ENCODE peak calls at places on chromosomes 3 and 15, in six cellular contexts. One of them, this sample, is unnamed.

GRCh38 chr3:129536806-129537205 is 6.2 kb upstream of the H1-8 start:
- DNase-seq in AG10803: no peak
- DNase-seq in ovary: no peak
- DNase-seq in gastrocnemius medialis: no peak
- DNase-seq in MM.1S: no peak
- DNase-seq in fibroblast of lung: no peak
- DNase-seq in this sample: no peak

GRCh38 chr15:25805006-25805405 is 58.1 kb downstream of the ATP10A start:
- DNase-seq in AG10803: peak
- DNase-seq in ovary: no peak
- DNase-seq in gastrocnemius medialis: no peak
- DNase-seq in MM.1S: no peak
- DNase-seq in fibroblast of lung: no peak
- DNase-seq in this sample: no peak

GRCh38 chr15:66848116-66848515 is 146.1 kb downstream of the SMAD6 start:
- DNase-seq in AG10803: no peak
- DNase-seq in ovary: no peak
- DNase-seq in gastrocnemius medialis: no peak
- DNase-seq in MM.1S: no peak
- DNase-seq in fibroblast of lung: no peak
- DNase-seq in this sample: no peak

GRCh38 chr3:19148768-19149091 is 420 bp downstream of the KCNH8 start:
- DNase-seq in AG10803: no peak
- DNase-seq in ovary: no peak
- DNase-seq in gastrocnemius medialis: no peak
- DNase-seq in MM.1S: no peak
- DNase-seq in fibroblast of lung: no peak
- DNase-seq in this sample: no peak

GRCh38 chr3:183698318-183698731 is 728 bp downstream of the YEATS2 start:
- DNase-seq in AG10803: peak
- DNase-seq in ovary: no peak
- DNase-seq in gastrocnemius medialis: no peak
- DNase-seq in MM.1S: peak
- DNase-seq in fibroblast of lung: peak
- DNase-seq in this sample: no peak

GRCh38 chr15:99453646-99454045 is 112.1 kb upstream of the MEF2A start:
- DNase-seq in AG10803: no peak
- DNase-seq in ovary: no peak
- DNase-seq in gastrocnemius medialis: no peak
- DNase-seq in MM.1S: no peak
- DNase-seq in fibroblast of lung: no peak
- DNase-seq in this sample: no peak

GRCh38 chr15:47388299-47388698 is 329.0 kb upstream of the SEMA6D start:
- DNase-seq in AG10803: no peak
- DNase-seq in ovary: no peak
- DNase-seq in gastrocnemius medialis: no peak
- DNase-seq in MM.1S: no peak
- DNase-seq in fibroblast of lung: no peak
- DNase-seq in this sample: no peak

GRCh38 chr3:181755959-181756358 is 44.2 kb downstream of the SOX2 start:
- DNase-seq in AG10803: no peak
- DNase-seq in ovary: no peak
- DNase-seq in gastrocnemius medialis: no peak
- DNase-seq in MM.1S: no peak
- DNase-seq in fibroblast of lung: no peak
- DNase-seq in this sample: no peak

GRCh38 chr3:153925826-153926514 is 195.2 kb upstream of the ARHGEF26 start:
- DNase-seq in AG10803: peak
- DNase-seq in ovary: no peak
- DNase-seq in gastrocnemius medialis: no peak
- DNase-seq in MM.1S: no peak
- DNase-seq in fibroblast of lung: peak
- DNase-seq in this sample: no peak

GRCh38 chr15:67777071-67777470 is 48.2 kb upstream of the SKOR1 start:
- DNase-seq in AG10803: no peak
- DNase-seq in ovary: no peak
- DNase-seq in gastrocnemius medialis: no peak
- DNase-seq in MM.1S: no peak
- DNase-seq in fibroblast of lung: no peak
- DNase-seq in this sample: no peak

GRCh38 chr15:65310431-65311137 is 6.1 kb downstream of the RNU5B-1 start:
- DNase-seq in AG10803: peak
- DNase-seq in ovary: no peak
- DNase-seq in gastrocnemius medialis: no peak
- DNase-seq in MM.1S: no peak
- DNase-seq in fibroblast of lung: peak
- DNase-seq in this sample: peak

GRCh38 chr3:140432176-140432753 is 245.6 kb upstream of the TRIM42 start:
- DNase-seq in AG10803: no peak
- DNase-seq in ovary: peak
- DNase-seq in gastrocnemius medialis: no peak
- DNase-seq in MM.1S: no peak
- DNase-seq in fibroblast of lung: no peak
- DNase-seq in this sample: no peak

GRCh38 chr3:31606453-31606852 is 73.7 kb downstream of the STT3B start:
- DNase-seq in AG10803: no peak
- DNase-seq in ovary: no peak
- DNase-seq in gastrocnemius medialis: no peak
- DNase-seq in MM.1S: no peak
- DNase-seq in fibroblast of lung: no peak
- DNase-seq in this sample: no peak

GRCh38 chr15:68990755-68991500 is 23.6 kb upstream of the NOX5 start:
- DNase-seq in AG10803: no peak
- DNase-seq in ovary: no peak
- DNase-seq in gastrocnemius medialis: no peak
- DNase-seq in MM.1S: no peak
- DNase-seq in fibroblast of lung: no peak
- DNase-seq in this sample: no peak

GRCh38 chr3:24242012-24242698 is 252.5 kb downstream of the THRB start:
- DNase-seq in AG10803: peak
- DNase-seq in ovary: no peak
- DNase-seq in gastrocnemius medialis: peak
- DNase-seq in MM.1S: no peak
- DNase-seq in fibroblast of lung: peak
- DNase-seq in this sample: peak

GRCh38 chr15:28114721-28115622 is 15.9 kb upstream of the OCA2 start:
- DNase-seq in AG10803: no peak
- DNase-seq in ovary: no peak
- DNase-seq in gastrocnemius medialis: no peak
- DNase-seq in MM.1S: no peak
- DNase-seq in fibroblast of lung: no peak
- DNase-seq in this sample: no peak

GRCh38 chr15:99651023-99651807 is 82.0 kb downstream of the LYSMD4 start:
- DNase-seq in AG10803: peak
- DNase-seq in ovary: no peak
- DNase-seq in gastrocnemius medialis: no peak
- DNase-seq in MM.1S: no peak
- DNase-seq in fibroblast of lung: peak
- DNase-seq in this sample: peak

GRCh38 chr3:98817546-98817945 is 54.4 kb downstream of the ST3GAL6 start:
- DNase-seq in AG10803: peak
- DNase-seq in ovary: no peak
- DNase-seq in gastrocnemius medialis: no peak
- DNase-seq in MM.1S: peak
- DNase-seq in fibroblast of lung: peak
- DNase-seq in this sample: no peak

GRCh38 chr3:52289747-52290595 is 2.3 kb downstream of the GLYCTK start:
- DNase-seq in AG10803: no peak
- DNase-seq in ovary: no peak
- DNase-seq in gastrocnemius medialis: no peak
- DNase-seq in MM.1S: no peak
- DNase-seq in fibroblast of lung: no peak
- DNase-seq in this sample: no peak

GRCh38 chr3:29565236-29565635 is 284.4 kb downstream of the RBMS3 start:
- DNase-seq in AG10803: peak
- DNase-seq in ovary: no peak
- DNase-seq in gastrocnemius medialis: no peak
- DNase-seq in MM.1S: no peak
- DNase-seq in fibroblast of lung: no peak
- DNase-seq in this sample: no peak

GRCh38 chr3:178618197-178618596 is 82.0 kb downstream of the KCNMB2 start:
- DNase-seq in AG10803: peak
- DNase-seq in ovary: no peak
- DNase-seq in gastrocnemius medialis: no peak
- DNase-seq in MM.1S: no peak
- DNase-seq in fibroblast of lung: peak
- DNase-seq in this sample: peak

GRCh38 chr3:127162947-127163645 is 29.8 kb upstream of the PRR23E start:
- DNase-seq in AG10803: no peak
- DNase-seq in ovary: no peak
- DNase-seq in gastrocnemius medialis: no peak
- DNase-seq in MM.1S: peak
- DNase-seq in fibroblast of lung: no peak
- DNase-seq in this sample: no peak

GRCh38 chr3:10411598-10412332 is 90.9 kb upstream of the SEC13 start:
- DNase-seq in AG10803: no peak
- DNase-seq in ovary: no peak
- DNase-seq in gastrocnemius medialis: no peak
- DNase-seq in MM.1S: no peak
- DNase-seq in fibroblast of lung: no peak
- DNase-seq in this sample: no peak

GRCh38 chr15:55993804-55994539 is 560 bp upstream of the NEDD4 start:
- DNase-seq in AG10803: peak
- DNase-seq in ovary: no peak
- DNase-seq in gastrocnemius medialis: no peak
- DNase-seq in MM.1S: no peak
- DNase-seq in fibroblast of lung: peak
- DNase-seq in this sample: peak

GRCh38 chr3:159740054-159740453 is 248.6 kb upstream of the IL12A start:
- DNase-seq in AG10803: peak
- DNase-seq in ovary: no peak
- DNase-seq in gastrocnemius medialis: no peak
- DNase-seq in MM.1S: peak
- DNase-seq in fibroblast of lung: no peak
- DNase-seq in this sample: no peak

GRCh38 chr3:87287025-87287424 is 10.6 kb upstream of the POU1F1 start:
- DNase-seq in AG10803: no peak
- DNase-seq in ovary: no peak
- DNase-seq in gastrocnemius medialis: no peak
- DNase-seq in MM.1S: no peak
- DNase-seq in fibroblast of lung: peak
- DNase-seq in this sample: peak

GRCh38 chr3:162165346-162165745 is 668.7 kb downstream of the OTOL1 start:
- DNase-seq in AG10803: no peak
- DNase-seq in ovary: no peak
- DNase-seq in gastrocnemius medialis: no peak
- DNase-seq in MM.1S: peak
- DNase-seq in fibroblast of lung: no peak
- DNase-seq in this sample: no peak

GRCh38 chr3:24608701-24609387 is 114.2 kb upstream of the THRB start:
- DNase-seq in AG10803: peak
- DNase-seq in ovary: no peak
- DNase-seq in gastrocnemius medialis: no peak
- DNase-seq in MM.1S: no peak
- DNase-seq in fibroblast of lung: no peak
- DNase-seq in this sample: no peak

GRCh38 chr3:43004282-43004681 is 25.2 kb downstream of the GASK1A start:
- DNase-seq in AG10803: peak
- DNase-seq in ovary: no peak
- DNase-seq in gastrocnemius medialis: no peak
- DNase-seq in MM.1S: no peak
- DNase-seq in fibroblast of lung: peak
- DNase-seq in this sample: no peak

GRCh38 chr3:172174396-172175253 is 135.2 kb downstream of the FNDC3B start:
- DNase-seq in AG10803: no peak
- DNase-seq in ovary: no peak
- DNase-seq in gastrocnemius medialis: no peak
- DNase-seq in MM.1S: no peak
- DNase-seq in fibroblast of lung: peak
- DNase-seq in this sample: no peak

GRCh38 chr15:70892002-70892911 is at the start of the genes LRRC49 and THAP10:
- DNase-seq in AG10803: peak
- DNase-seq in ovary: peak
- DNase-seq in gastrocnemius medialis: peak
- DNase-seq in MM.1S: peak
- DNase-seq in fibroblast of lung: peak
- DNase-seq in this sample: peak
- TF ChIP-seq CTCF in AG10803: no peak
- TF ChIP-seq CTCF in ovary: no peak
- TF ChIP-seq CTCF in gastrocnemius medialis: no peak
- TF ChIP-seq CTCF in MM.1S: no peak
- TF ChIP-seq CTCF in fibroblast of lung: no peak
- TF ChIP-seq CTCF in this sample: no peak

GRCh38 chr3:121477589-121477988 is 68.2 kb downstream of the POLQ start:
- DNase-seq in AG10803: peak
- DNase-seq in ovary: no peak
- DNase-seq in gastrocnemius medialis: no peak
- DNase-seq in MM.1S: no peak
- DNase-seq in fibroblast of lung: peak
- DNase-seq in this sample: peak
- H3K4me3 ChIP-seq in AG10803: peak
- H3K4me3 ChIP-seq in ovary: no peak
- H3K4me3 ChIP-seq in gastrocnemius medialis: no peak
- H3K4me3 ChIP-seq in MM.1S: no peak
- H3K4me3 ChIP-seq in fibroblast of lung: no peak
- H3K4me3 ChIP-seq in this sample: no peak

GRCh38 chr3:119223511-119223910 is 17.2 kb downstream of the B4GALT4 start:
- DNase-seq in AG10803: no peak
- DNase-seq in ovary: no peak
- DNase-seq in gastrocnemius medialis: no peak
- DNase-seq in MM.1S: no peak
- DNase-seq in fibroblast of lung: no peak
- DNase-seq in this sample: no peak
- TF ChIP-seq CTCF in AG10803: no peak
- TF ChIP-seq CTCF in ovary: no peak
- TF ChIP-seq CTCF in gastrocnemius medialis: no peak
- TF ChIP-seq CTCF in MM.1S: no peak
- TF ChIP-seq CTCF in fibroblast of lung: no peak
- TF ChIP-seq CTCF in this sample: no peak

DNA sequence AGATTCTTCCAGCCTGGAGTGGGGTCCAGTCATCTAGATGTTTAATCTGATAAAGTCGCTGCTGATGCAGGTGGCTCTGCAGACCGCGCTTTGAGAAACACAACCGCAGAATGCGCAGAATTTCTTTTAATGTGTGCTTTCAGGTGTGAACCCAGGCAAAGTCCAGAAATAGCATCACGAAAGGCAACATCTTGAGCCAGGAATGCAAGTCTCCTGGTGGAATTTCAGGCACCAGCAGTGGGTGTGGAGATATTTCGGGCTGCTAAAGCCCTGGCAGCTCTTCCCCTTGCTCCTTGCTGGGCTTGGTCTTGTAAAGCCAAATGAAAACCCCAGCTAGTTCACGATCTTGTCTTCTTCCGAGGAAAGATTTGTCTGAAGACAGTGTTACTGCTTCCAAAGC is 67.3 kb upstream of the SLC25A26 start:
- DNase-seq in AG10803: peak
- DNase-seq in ovary: no peak
- DNase-seq in gastrocnemius medialis: no peak
- DNase-seq in MM.1S: no peak
- DNase-seq in fibroblast of lung: no peak
- DNase-seq in this sample: no peak
- H3K4me3 ChIP-seq in AG10803: peak
- H3K4me3 ChIP-seq in ovary: peak
- H3K4me3 ChIP-seq in gastrocnemius medialis: peak
- H3K4me3 ChIP-seq in MM.1S: no peak
- H3K4me3 ChIP-seq in fibroblast of lung: peak
- H3K4me3 ChIP-seq in this sample: peak

This sample was measured in foreskin fibroblast.